ENCODE peak calls at places on chromosomes 1 and 21, in four cellular contexts. R is dorsolateral prefrontal cortex, I is upper lobe of right lung, O is fibroblast of pulmonary artery. U is an unnamed sample.
A peak's percentile ranks its signal among the peaks of the same experiment; 100 is the strongest.

GRCh38 chr21:43864313-43864805 is 664 bp upstream of the AGPAT3 start:
- DNase-seq in I (peak; percentile 87), R (peak; percentile 16), O (no peak), U (peak; percentile 22)

GRCh38 chr1:88983791-88984552 is 8.5 kb downstream of the KYAT3 start:
- DNase-seq in O (peak; percentile 77), R (no peak), I (no peak), U (peak; percentile 72)

GRCh38 chr1:91731815-91732214 is 154.1 kb downstream of the TGFBR3 start:
- DNase-seq in I (no peak), O (peak; percentile 80), R (no peak), U (peak; percentile 77)

GRCh38 chr1:61524206-61524605 is 200.7 kb downstream of the TM2D1 start:
- DNase-seq in I (no peak), R (no peak), O (no peak), U (peak; percentile 42)

GRCh38 chr1:50109647-50110075 is 941 bp downstream of the ELAVL4 start:
- DNase-seq in O (no peak), R (peak; percentile 51), I (no peak), U (no peak)

GRCh38 chr1:91764471-91765115 is 121.4 kb downstream of the TGFBR3 start:
- DNase-seq in R (no peak), O (no peak), I (no peak), U (no peak)

GRCh38 chr1:2800664-2801045 is 838 bp downstream of the TTC34 start:
- DNase-seq in R (no peak), O (no peak), I (peak; percentile 55), U (no peak)

GRCh38 chr1:3530086-3530930 is 75.8 kb downstream of the ARHGEF16 start:
- DNase-seq in I (no peak), R (no peak), O (no peak), U (peak; percentile 37)

GRCh38 chr1:26827663-26828062 is 1.2 kb downstream of the ZDHHC18 start:
- DNase-seq in O (no peak), R (no peak), I (no peak), U (no peak)

GRCh38 chr21:43903451-43904091 is 38.5 kb downstream of the AGPAT3 start:
- DNase-seq in O (no peak), I (peak; percentile 82), R (no peak), U (no peak)

GRCh38 chr1:116825735-116826438 is 71.7 kb downstream of the CD2 start:
- DNase-seq in O (no peak), R (no peak), I (no peak), U (no peak)
- TF ChIP-seq CTCF in O (no peak), R (no peak), I (no peak), U (no peak)

DNA sequence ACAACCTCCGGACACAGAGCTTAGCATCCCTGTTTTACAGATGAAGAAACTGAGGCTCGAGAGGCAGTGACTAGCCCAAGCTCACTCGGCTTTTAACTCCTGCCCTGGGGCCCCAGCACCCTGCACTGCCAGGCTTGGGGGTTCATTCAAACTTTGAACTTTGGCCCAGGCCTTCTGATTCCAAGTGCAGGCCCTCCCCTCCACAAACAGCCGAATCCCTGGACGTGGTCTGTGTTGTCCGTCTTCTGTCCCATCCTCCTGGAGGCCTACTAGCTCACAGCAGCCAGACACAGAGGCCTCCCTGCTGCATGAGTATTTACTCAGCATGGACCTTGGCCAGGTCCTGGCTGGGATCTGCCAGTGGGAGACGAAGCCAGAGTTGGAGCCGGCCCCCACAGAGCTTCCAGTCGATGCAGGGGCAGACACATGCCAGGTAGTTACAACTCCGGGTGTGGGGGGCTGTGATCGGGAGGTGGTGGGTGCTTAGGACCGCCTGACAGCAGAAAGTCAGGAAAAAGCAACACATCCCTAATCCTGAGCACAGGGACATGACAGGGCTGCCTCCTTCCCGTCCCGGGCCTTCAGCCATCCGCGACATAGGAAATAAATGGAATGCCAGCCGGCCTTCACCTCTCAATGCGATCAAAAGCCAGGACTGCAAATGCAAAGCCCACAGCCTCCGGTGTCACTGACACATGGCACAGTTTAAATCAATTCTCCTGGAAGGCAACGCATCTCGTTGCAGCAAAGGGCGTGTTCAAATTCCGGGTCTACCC is 7.4 kb downstream of the IFFO2 start:
- DNase-seq in R (no peak), I (no peak), O (peak; percentile 81), U (peak; percentile 81)
- TF ChIP-seq CTCF in R (no peak), I (no peak), O (peak; percentile 15), U (peak; percentile 29)

GRCh38 chr1:905071-905749 is 18.5 kb upstream of the SAMD11 start:
- DNase-seq in O (peak; percentile 24), R (no peak), I (peak; percentile 74), U (no peak)

GRCh38 chr1:902802-903201 is 20.9 kb upstream of the SAMD11 start:
- DNase-seq in R (no peak), I (no peak), O (no peak), U (no peak)

GRCh38 chr1:903305-903704 is 20.4 kb upstream of the SAMD11 start:
- DNase-seq in I (no peak), R (no peak), O (no peak), U (no peak)

GRCh38 chr1:904271-904950 is 19.3 kb upstream of the SAMD11 start:
- DNase-seq in O (peak; percentile 82), I (peak; percentile 92), R (peak; percentile 58), U (peak; percentile 67)

GRCh38 chr1:903721-904270 is 19.9 kb upstream of the SAMD11 start:
- DNase-seq in O (no peak), I (peak; percentile 65), R (no peak), U (no peak)
- TF ChIP-seq CTCF in O (no peak), I (no peak), R (no peak), U (no peak)

DNA sequence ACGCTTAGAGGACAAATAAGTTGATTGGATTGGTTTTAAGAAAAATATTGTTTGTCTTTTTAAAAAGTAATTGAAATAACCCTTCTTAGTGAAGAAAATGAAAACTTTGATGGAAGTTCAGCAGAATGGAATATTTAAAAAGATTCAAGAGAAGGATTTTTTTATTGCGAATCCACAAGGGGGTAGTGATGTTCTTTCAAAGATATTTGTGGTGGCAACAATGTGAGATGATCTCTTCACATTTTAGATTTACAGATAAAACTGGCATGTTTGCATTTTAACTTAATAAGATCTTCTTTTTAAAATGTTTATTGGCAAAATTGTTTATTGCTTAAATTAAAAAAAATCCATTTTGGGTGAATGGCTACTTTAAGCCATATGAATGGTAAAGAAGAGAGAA is 8.9 kb downstream of the CAMTA1 start:
- DNase-seq in I (no peak), O (peak; percentile 69), R (no peak), U (peak; percentile 82)
- TF ChIP-seq CTCF in I (peak; percentile 50), O (peak; percentile 37), R (peak; percentile 64), U (peak; percentile 37)

GRCh38 chr1:185759061-185759460 is 24.9 kb downstream of the HMCN1 start:
- DNase-seq in O (no peak), R (no peak), I (no peak), U (no peak)
- TF ChIP-seq CTCF in O (no peak), R (no peak), I (no peak), U (no peak)

U was measured in fibroblast of the aortic adventitia.